ENCODE peak calls at places on chromosomes 2 and 18, in six cellular contexts. U, S, M, V, O and T are unnamed samples.

GRCh38 chr18:12639990-12640880 is 17.7 kb downstream of the SPIRE1 start:
- DNase-seq in U (no peak), S (peak; percentile 67), M (no peak), V (no peak), O (peak; percentile 91), T (peak; percentile 90)

GRCh38 chr2:241508240-241508509 is 209 bp downstream of the STK25 start:
- DNase-seq in U (peak; percentile 48), S (no peak), M (no peak), V (no peak), O (no peak), T (no peak)

GRCh38 chr2:242031481-242032019 is 162.0 kb downstream of the RTP5 start:
- DNase-seq in U (no peak), S (peak; percentile 3), M (no peak), V (no peak), O (peak; percentile 44), T (peak; percentile 9)

GRCh38 chr2:71494523-71495155 is 41.3 kb downstream of the DYSF start:
- DNase-seq in U (no peak), S (no peak), M (no peak), V (no peak), O (peak; percentile 31), T (no peak)

GRCh38 chr2:210626849-210627248 is 70.5 kb downstream of the CPS1 start:
- DNase-seq in U (no peak), S (no peak), M (no peak), V (peak; percentile 25), O (peak; percentile 54), T (peak; percentile 32)

GRCh38 chr2:27191107-27191829 is 20.6 kb upstream of the ATRAID start:
- DNase-seq in U (no peak), S (no peak), M (peak; percentile 53), V (peak; percentile 85), O (peak; percentile 67), T (peak; percentile 53)

GRCh38 chr2:12543452-12544220 is 173.1 kb upstream of the TRIB2 start:
- DNase-seq in U (no peak), S (peak; percentile 82), M (no peak), V (no peak), O (no peak), T (no peak)

GRCh38 chr2:68936889-68937288 is 15.8 kb downstream of the GKN2 start:
- DNase-seq in U (no peak), S (no peak), M (no peak), V (no peak), O (peak; percentile 15), T (peak; percentile 35)

GRCh38 chr2:187117483-187117882 is 268.5 kb upstream of the ZSWIM2 start:
- DNase-seq in U (no peak), S (no peak), M (no peak), V (no peak), O (no peak), T (no peak)

GRCh38 chr2:20504174-20504573 is 57.3 kb downstream of the RHOB start:
- DNase-seq in U (no peak), S (no peak), M (no peak), V (peak; percentile 46), O (no peak), T (no peak)

GRCh38 chr2:210762604-210763588 is 206.5 kb downstream of the CPS1 start:
- DNase-seq in U (no peak), S (no peak), M (no peak), V (no peak), O (no peak), T (no peak)

GRCh38 chr18:8389391-8390340 is 219.6 kb upstream of the RAB12 start:
- DNase-seq in U (peak; percentile 45), S (peak; percentile 13), M (peak; percentile 78), V (peak; percentile 62), O (peak; percentile 86), T (peak; percentile 73)

GRCh38 chr2:239253264-239253663 is 147.6 kb downstream of the HDAC4 start:
- DNase-seq in U (no peak), S (no peak), M (no peak), V (no peak), O (no peak), T (no peak)

GRCh38 chr18:906416-907170 is 1.9 kb downstream of the ADCYAP1 start:
- DNase-seq in U (no peak), S (no peak), M (no peak), V (no peak), O (no peak), T (no peak)

GRCh38 chr2:23772684-23773083 is 154.2 kb downstream of the ATAD2B start:
- DNase-seq in U (no peak), S (no peak), M (no peak), V (no peak), O (no peak), T (no peak)

GRCh38 chr2:128435576-128436497 is 117.2 kb upstream of the HS6ST1 start:
- DNase-seq in U (peak; percentile 7), S (no peak), M (peak; percentile 23), V (no peak), O (no peak), T (no peak)

GRCh38 chr2:150606380-150607060 is 119.1 kb upstream of the RND3 start:
- DNase-seq in U (no peak), S (no peak), M (no peak), V (no peak), O (no peak), T (peak; percentile 76)

GRCh38 chr2:37767051-37767450 is 95.6 kb upstream of the CDC42EP3 start:
- DNase-seq in U (no peak), S (no peak), M (no peak), V (no peak), O (no peak), T (no peak)

GRCh38 chr2:138572318-138572717 is 70.7 kb downstream of the SPOPL start:
- DNase-seq in U (no peak), S (no peak), M (no peak), V (no peak), O (no peak), T (peak; percentile 10)

GRCh38 chr18:2480536-2480935 is 90.8 kb downstream of the METTL4 start:
- DNase-seq in U (no peak), S (no peak), M (no peak), V (no peak), O (peak; percentile 68), T (peak; percentile 72)

DNA sequence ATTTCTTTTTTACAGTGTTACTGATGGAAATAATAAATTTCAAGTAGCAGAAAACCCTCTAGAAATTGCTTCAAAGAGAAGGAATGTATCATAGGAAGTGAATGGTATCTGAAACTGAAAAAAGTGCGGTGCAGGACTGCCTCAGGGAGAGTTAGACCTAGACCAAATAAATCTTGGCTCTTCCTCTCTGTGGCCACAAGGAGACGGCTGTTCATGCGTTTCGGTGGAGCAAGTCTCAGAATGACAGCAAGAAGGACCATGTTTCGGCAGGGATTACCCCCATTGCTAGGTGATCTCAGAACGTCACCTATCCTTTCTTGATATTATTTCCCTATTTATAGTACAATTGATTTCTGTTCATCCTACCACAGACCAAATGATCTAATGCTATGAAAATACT is 522.3 kb downstream of the SOX11 start:
- DNase-seq in U (no peak), S (no peak), M (no peak), V (peak; percentile 12), O (no peak), T (no peak)
- TF ChIP-seq CTCF in U (peak; percentile 34), S (peak; percentile 9), M (no peak), V (no peak), O (peak; percentile 8), T (no peak)

GRCh38 chr2:172806426-172807008 is 70.9 kb downstream of the RAPGEF4 start:
- DNase-seq in U (no peak), S (peak; percentile 22), M (no peak), V (peak; percentile 63), O (peak; percentile 70), T (peak; percentile 57)
- TF ChIP-seq CTCF in U (peak; percentile 86), S (peak; percentile 95), M (peak; percentile 77), V (peak; percentile 90), O (peak; percentile 93), T (peak; percentile 76)

GRCh38 chr2:25710750-25711149 is 37.4 kb upstream of the DTNB start:
- DNase-seq in U (no peak), S (no peak), M (no peak), V (no peak), O (no peak), T (no peak)

GRCh38 chr2:25712455-25712854 is 39.1 kb upstream of the DTNB start:
- DNase-seq in U (no peak), S (no peak), M (no peak), V (no peak), O (no peak), T (no peak)

GRCh38 chr2:25709349-25709748 is 36.0 kb upstream of the DTNB start:
- DNase-seq in U (no peak), S (no peak), M (no peak), V (no peak), O (peak; percentile 66), T (no peak)

GRCh38 chr2:25711641-25712369 is 38.4 kb upstream of the DTNB start:
- DNase-seq in U (no peak), S (no peak), M (no peak), V (no peak), O (no peak), T (no peak)

DNA sequence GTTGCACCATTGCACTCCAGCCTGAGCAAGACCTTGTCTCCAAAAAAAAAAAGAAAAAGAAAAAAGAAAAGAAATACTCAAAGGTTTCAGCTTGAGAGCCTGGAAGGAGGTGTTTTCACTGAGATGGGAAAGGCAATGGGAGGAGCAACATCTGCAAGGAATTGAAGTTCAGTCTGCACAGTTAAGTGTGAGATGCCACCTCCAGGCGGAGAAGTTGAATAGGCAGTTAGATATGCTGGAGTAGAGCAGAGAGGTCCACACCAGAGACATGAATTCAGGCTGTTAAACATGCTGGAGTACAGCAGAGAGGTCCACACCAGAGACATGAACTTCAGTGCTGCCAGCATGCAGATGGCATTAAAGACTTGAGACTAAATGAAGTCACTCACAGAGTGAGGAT is 41.4 kb upstream of the DTNB start:
- DNase-seq in U (no peak), S (no peak), M (no peak), V (no peak), O (peak; percentile 51), T (no peak)
- TF ChIP-seq CTCF in U (no peak), S (peak; percentile 38), M (no peak), V (no peak), O (peak; percentile 52), T (no peak)

GRCh38 chr2:133266075-133266925 is 302.0 kb downstream of the NCKAP5 start:
- DNase-seq in U (no peak), S (no peak), M (peak; percentile 27), V (no peak), O (peak; percentile 28), T (no peak)
- TF ChIP-seq CTCF in U (no peak), S (no peak), M (no peak), V (no peak), O (peak; percentile 54), T (peak; percentile 23)